ENCODE peak calls at places on chromosomes 5 and 9, in eight cellular contexts. E, T, W, G, H, A, Y and X are unnamed samples.

GRCh38 chr5:173333900-173334685 is 5.9 kb upstream of the STC2 start:
- DNase-seq in G (no peak), H (no peak), T (no peak), Y (no peak), W (no peak), E (no peak), A (no peak), X (no peak)

GRCh38 chr5:122721127-122721526 is 53.8 kb upstream of the SNX2 start:
- DNase-seq in A (no peak), T (no peak), E (no peak), H (no peak), Y (no peak), W (no peak), G (no peak), X (no peak)

GRCh38 chr5:181160144-181160754 is 12.9 kb downstream of the OR2V2 start:
- DNase-seq in A (peak), T (peak), E (no peak), W (no peak), G (peak), Y (no peak), H (peak), X (peak)

GRCh38 chr9:132494857-132495256 is 84.8 kb downstream of the CFAP77 start:
- DNase-seq in G (no peak), W (no peak), Y (no peak), E (no peak), H (no peak), T (no peak), A (no peak), X (no peak)

GRCh38 chr5:143186623-143187022 is 216.9 kb downstream of the NR3C1 start:
- DNase-seq in E (no peak), W (no peak), Y (no peak), G (no peak), A (no peak), T (no peak), H (no peak), X (no peak)

GRCh38 chr5:141223112-141223783 is at the start of gene PCDHB14:
- DNase-seq in W (no peak), T (no peak), G (no peak), H (no peak), E (no peak), A (no peak), Y (peak), X (no peak)

GRCh38 chr5:94618029-94618492 is 343 bp downstream of the KIAA0825 start:
- DNase-seq in E (peak), W (peak), A (peak), T (peak), Y (peak), H (no peak), G (no peak), X (no peak)

GRCh38 chr9:95091971-95092320 is 225.6 kb downstream of the FANCC start:
- DNase-seq in A (no peak), Y (no peak), G (no peak), E (no peak), T (no peak), W (no peak), H (no peak), X (no peak)

GRCh38 chr5:16934123-16934522 is 2.0 kb downstream of the MYO10 start:
- DNase-seq in A (peak), W (peak), Y (peak), G (peak), T (peak), H (no peak), E (peak), X (peak)

GRCh38 chr5:63351164-63351563 is 611.1 kb downstream of the HTR1A start:
- DNase-seq in A (no peak), E (no peak), H (no peak), T (no peak), W (no peak), Y (no peak), G (no peak), X (no peak)

GRCh38 chr5:93476211-93476851 is 104.7 kb downstream of the NR2F1-AS1 start:
- DNase-seq in W (no peak), H (no peak), T (no peak), G (no peak), E (no peak), Y (no peak), A (no peak), X (no peak)

GRCh38 chr5:94916619-94917018 is 298.1 kb downstream of the SLF1 start:
- DNase-seq in E (no peak), W (no peak), H (no peak), T (no peak), Y (peak), G (no peak), A (no peak), X (no peak)

GRCh38 chr5:127754259-127754658 is 51.1 kb downstream of the CCDC192 start:
- DNase-seq in A (no peak), G (no peak), Y (peak), H (no peak), T (no peak), W (no peak), E (no peak), X (no peak)

GRCh38 chr5:35012796-35013195 is 35.0 kb downstream of the AGXT2 start:
- DNase-seq in E (no peak), A (no peak), W (peak), G (no peak), T (no peak), H (no peak), Y (no peak), X (no peak)

GRCh38 chr5:56115589-56115988 is 117.5 kb downstream of the ANKRD55 start:
- DNase-seq in E (no peak), A (no peak), H (no peak), G (no peak), T (no peak), Y (no peak), W (no peak), X (no peak)

GRCh38 chr5:1523793-1524480 is at the start of gene LPCAT1:
- DNase-seq in H (peak), T (peak), Y (peak), A (peak), E (peak), W (peak), G (peak), X (peak)

GRCh38 chr9:5767968-5768932 is 64.7 kb downstream of the ERMP1 start:
- DNase-seq in G (no peak), E (no peak), Y (no peak), W (no peak), A (no peak), T (no peak), H (no peak), X (no peak)

GRCh38 chr5:2137444-2138050 is 254.8 kb upstream of the IRX4 start:
- DNase-seq in A (no peak), E (no peak), W (no peak), G (no peak), Y (no peak), H (no peak), T (no peak), X (no peak)

GRCh38 chr5:101989659-101990058 is 306.4 kb downstream of the SLCO4C1 start:
- DNase-seq in T (no peak), G (no peak), H (no peak), A (no peak), Y (no peak), W (no peak), E (no peak), X (no peak)

GRCh38 chr5:154375331-154376008 is 70.3 kb upstream of the SAP30L start:
- DNase-seq in W (no peak), T (no peak), E (no peak), A (no peak), G (no peak), H (no peak), Y (no peak), X (no peak)

GRCh38 chr9:31520301-31521085 is 864.0 kb upstream of the ACO1 start:
- DNase-seq in W (no peak), T (no peak), E (no peak), G (no peak), H (no peak), A (no peak), Y (no peak), X (no peak)

GRCh38 chr5:103347729-103348128 is 89.2 kb downstream of the MACIR start:
- DNase-seq in W (no peak), G (no peak), Y (no peak), A (no peak), T (no peak), H (no peak), E (no peak), X (no peak)

GRCh38 chr5:61167382-61167781 is 5.1 kb upstream of the SMIM15 start:
- DNase-seq in T (no peak), G (no peak), A (no peak), Y (peak), W (no peak), E (peak), H (no peak), X (no peak)

GRCh38 chr5:13866792-13867191 is 77.7 kb downstream of the DNAH5 start:
- DNase-seq in H (no peak), Y (peak), T (peak), A (no peak), W (no peak), E (peak), G (no peak), X (no peak)

GRCh38 chr5:172772112-172772906 is 1.3 kb upstream of the DUSP1 start:
- DNase-seq in W (peak), H (peak), E (peak), Y (peak), A (peak), G (peak), T (peak), X (peak)

GRCh38 chr5:73764586-73764985 is 138.6 kb downstream of the ARHGEF28 start:
- DNase-seq in W (no peak), H (no peak), A (no peak), G (no peak), E (no peak), Y (peak), T (no peak), X (no peak)

GRCh38 chr5:156815988-156816599 is 34.0 kb upstream of the PPP1R2B start:
- DNase-seq in H (no peak), T (no peak), E (peak), A (no peak), W (no peak), Y (peak), G (peak), X (no peak)

GRCh38 chr9:14313951-14314423 is at the start of gene NFIB:
- DNase-seq in T (peak), G (no peak), E (peak), Y (peak), A (peak), H (peak), W (peak), X (peak)

GRCh38 chr9:23582836-23583235 is 243.2 kb downstream of the ELAVL2 start:
- DNase-seq in H (no peak), T (no peak), E (no peak), Y (no peak), A (no peak), G (no peak), W (no peak), X (no peak)

GRCh38 chr9:124011460-124012301 is at the start of gene LHX2:
- DNase-seq in E (peak), G (no peak), W (peak), H (peak), Y (peak), T (peak), A (no peak), X (no peak)

GRCh38 chr9:99249619-99250018 is 27.5 kb downstream of the SEC61B start:
- DNase-seq in Y (no peak), T (no peak), H (no peak), E (no peak), G (no peak), A (no peak), W (no peak), X (no peak)

GRCh38 chr5:140356878-140357730 is 2.9 kb upstream of the SLC4A9 start:
- DNase-seq in A (no peak), T (no peak), E (no peak), Y (no peak), H (no peak), G (no peak), W (no peak), X (no peak)

GRCh38 chr9:38144421-38144820 is 75.4 kb upstream of the SHB start:
- DNase-seq in Y (no peak), H (no peak), E (no peak), T (no peak), W (no peak), G (no peak), A (no peak), X (peak)

GRCh38 chr5:143714629-143715028 is 97.3 kb upstream of the HMHB1 start:
- DNase-seq in W (no peak), G (no peak), H (no peak), Y (no peak), T (no peak), A (no peak), E (no peak), X (no peak)

GRCh38 chr5:15013654-15014463 is 142.3 kb upstream of the ANKH start:
- DNase-seq in A (no peak), H (no peak), E (no peak), W (no peak), G (no peak), T (peak), Y (no peak), X (no peak)

GRCh38 chr5:171644536-171644935 is 141.1 kb upstream of the SMIM23 start:
- DNase-seq in E (no peak), Y (no peak), H (peak), T (no peak), W (no peak), A (no peak), G (no peak), X (no peak)